ENCODE peak calls at places on chromosomes 2 and 18, in six cellular contexts. One of them, this sample, is unnamed.

GRCh38 chr2:119711352-119711751 is 32.4 kb downstream of the TMEM177 start:
- DNase-seq in H1: no peak
- DNase-seq in trophoblast cell: peak
- DNase-seq in neuronal stem cell: no peak
- DNase-seq in mesenchymal stem cell: no peak
- DNase-seq in IMR-90: no peak
- DNase-seq in this sample: no peak

GRCh38 chr2:205657579-205657978 is 24.7 kb upstream of the NRP2 start:
- DNase-seq in trophoblast cell: no peak
- DNase-seq in H1: no peak
- DNase-seq in neuronal stem cell: no peak
- DNase-seq in IMR-90: peak
- DNase-seq in mesenchymal stem cell: no peak
- DNase-seq in this sample: no peak

GRCh38 chr2:224777563-224777939 is 61.4 kb upstream of the CCDC195 start:
- DNase-seq in neuronal stem cell: no peak
- DNase-seq in trophoblast cell: no peak
- DNase-seq in mesenchymal stem cell: no peak
- DNase-seq in IMR-90: peak
- DNase-seq in H1: no peak
- DNase-seq in this sample: no peak

GRCh38 chr18:22879279-22879678 is 53.8 kb upstream of the RBBP8 start:
- DNase-seq in H1: no peak
- DNase-seq in neuronal stem cell: no peak
- DNase-seq in mesenchymal stem cell: no peak
- DNase-seq in IMR-90: no peak
- DNase-seq in trophoblast cell: no peak
- DNase-seq in this sample: no peak

GRCh38 chr2:172545408-172546075 is 10.3 kb upstream of the PDK1 start:
- DNase-seq in H1: no peak
- DNase-seq in neuronal stem cell: no peak
- DNase-seq in mesenchymal stem cell: no peak
- DNase-seq in IMR-90: no peak
- DNase-seq in trophoblast cell: peak
- DNase-seq in this sample: no peak

GRCh38 chr2:27461118-27461517 is 18.9 kb downstream of the KRTCAP3 start:
- DNase-seq in trophoblast cell: no peak
- DNase-seq in IMR-90: no peak
- DNase-seq in H1: no peak
- DNase-seq in mesenchymal stem cell: no peak
- DNase-seq in neuronal stem cell: no peak
- DNase-seq in this sample: no peak

GRCh38 chr2:159129301-159129700 is 157.2 kb downstream of the WDSUB1 start:
- DNase-seq in mesenchymal stem cell: no peak
- DNase-seq in neuronal stem cell: no peak
- DNase-seq in trophoblast cell: no peak
- DNase-seq in IMR-90: no peak
- DNase-seq in H1: no peak
- DNase-seq in this sample: no peak

GRCh38 chr2:174124171-174124570 is 124.2 kb downstream of the OLA1 start:
- DNase-seq in IMR-90: peak
- DNase-seq in mesenchymal stem cell: peak
- DNase-seq in trophoblast cell: no peak
- DNase-seq in neuronal stem cell: peak
- DNase-seq in H1: no peak
- DNase-seq in this sample: peak

GRCh38 chr2:75428060-75428459 is 132.7 kb downstream of the EVA1A start:
- DNase-seq in neuronal stem cell: no peak
- DNase-seq in IMR-90: no peak
- DNase-seq in trophoblast cell: peak
- DNase-seq in H1: no peak
- DNase-seq in mesenchymal stem cell: no peak
- DNase-seq in this sample: no peak

GRCh38 chr2:26980971-26981370 is 10.5 kb downstream of the MAPRE3 start:
- DNase-seq in IMR-90: no peak
- DNase-seq in trophoblast cell: no peak
- DNase-seq in H1: no peak
- DNase-seq in neuronal stem cell: no peak
- DNase-seq in mesenchymal stem cell: no peak
- DNase-seq in this sample: no peak

GRCh38 chr2:32718752-32719151 is 90.9 kb downstream of the TTC27 start:
- DNase-seq in trophoblast cell: peak
- DNase-seq in mesenchymal stem cell: no peak
- DNase-seq in IMR-90: no peak
- DNase-seq in H1: no peak
- DNase-seq in neuronal stem cell: no peak
- DNase-seq in this sample: no peak

GRCh38 chr2:75108937-75109482 is 90.3 kb downstream of the TACR1 start:
- DNase-seq in trophoblast cell: no peak
- DNase-seq in neuronal stem cell: no peak
- DNase-seq in H1: no peak
- DNase-seq in IMR-90: no peak
- DNase-seq in mesenchymal stem cell: no peak
- DNase-seq in this sample: no peak

GRCh38 chr2:169767243-169767888 is 31.3 kb upstream of the SSB start:
- DNase-seq in IMR-90: peak
- DNase-seq in neuronal stem cell: peak
- DNase-seq in H1: peak
- DNase-seq in mesenchymal stem cell: peak
- DNase-seq in trophoblast cell: peak
- DNase-seq in this sample: peak

GRCh38 chr2:96601382-96602292 is 36.5 kb downstream of the KANSL3 start:
- DNase-seq in trophoblast cell: no peak
- DNase-seq in neuronal stem cell: no peak
- DNase-seq in mesenchymal stem cell: no peak
- DNase-seq in H1: no peak
- DNase-seq in IMR-90: no peak
- DNase-seq in this sample: no peak

GRCh38 chr2:196322963-196323810 is 151.8 kb upstream of the STK17B start:
- DNase-seq in IMR-90: peak
- DNase-seq in H1: no peak
- DNase-seq in trophoblast cell: no peak
- DNase-seq in neuronal stem cell: no peak
- DNase-seq in mesenchymal stem cell: peak
- DNase-seq in this sample: no peak

GRCh38 chr2:193584001-193584400 is 1389.3 kb upstream of the TMEFF2 start:
- DNase-seq in IMR-90: peak
- DNase-seq in trophoblast cell: peak
- DNase-seq in mesenchymal stem cell: peak
- DNase-seq in neuronal stem cell: peak
- DNase-seq in H1: peak
- DNase-seq in this sample: peak

GRCh38 chr2:9975328-9975727 is 23.8 kb downstream of the GRHL1 start:
- DNase-seq in mesenchymal stem cell: peak
- DNase-seq in H1: no peak
- DNase-seq in neuronal stem cell: no peak
- DNase-seq in trophoblast cell: no peak
- DNase-seq in IMR-90: peak
- DNase-seq in this sample: no peak

GRCh38 chr2:57444731-57445414 is 601.7 kb upstream of the VRK2 start:
- DNase-seq in IMR-90: no peak
- DNase-seq in trophoblast cell: no peak
- DNase-seq in H1: no peak
- DNase-seq in mesenchymal stem cell: peak
- DNase-seq in neuronal stem cell: no peak
- DNase-seq in this sample: no peak

GRCh38 chr18:55109818-55110414 is 150.7 kb upstream of the CCDC68 start:
- DNase-seq in trophoblast cell: no peak
- DNase-seq in neuronal stem cell: no peak
- DNase-seq in mesenchymal stem cell: no peak
- DNase-seq in H1: no peak
- DNase-seq in IMR-90: no peak
- DNase-seq in this sample: no peak

GRCh38 chr18:77108001-77108692 is 24.4 kb downstream of the MBP start:
- DNase-seq in mesenchymal stem cell: peak
- DNase-seq in trophoblast cell: no peak
- DNase-seq in IMR-90: peak
- DNase-seq in neuronal stem cell: no peak
- DNase-seq in H1: peak
- DNase-seq in this sample: no peak

GRCh38 chr18:46418657-46419260 is 238.3 kb downstream of the LOXHD1 start:
- DNase-seq in neuronal stem cell: no peak
- DNase-seq in IMR-90: no peak
- DNase-seq in trophoblast cell: no peak
- DNase-seq in mesenchymal stem cell: no peak
- DNase-seq in H1: no peak
- DNase-seq in this sample: no peak

GRCh38 chr2:219126555-219126954 is 34.1 kb downstream of the NHEJ1 start:
- DNase-seq in IMR-90: no peak
- DNase-seq in neuronal stem cell: no peak
- DNase-seq in trophoblast cell: no peak
- DNase-seq in H1: no peak
- DNase-seq in mesenchymal stem cell: no peak
- DNase-seq in this sample: no peak

GRCh38 chr18:33844232-33844631 is 266.2 kb downstream of the ASXL3 start:
- DNase-seq in IMR-90: no peak
- DNase-seq in H1: no peak
- DNase-seq in neuronal stem cell: no peak
- DNase-seq in mesenchymal stem cell: no peak
- DNase-seq in trophoblast cell: no peak
- DNase-seq in this sample: no peak

DNA sequence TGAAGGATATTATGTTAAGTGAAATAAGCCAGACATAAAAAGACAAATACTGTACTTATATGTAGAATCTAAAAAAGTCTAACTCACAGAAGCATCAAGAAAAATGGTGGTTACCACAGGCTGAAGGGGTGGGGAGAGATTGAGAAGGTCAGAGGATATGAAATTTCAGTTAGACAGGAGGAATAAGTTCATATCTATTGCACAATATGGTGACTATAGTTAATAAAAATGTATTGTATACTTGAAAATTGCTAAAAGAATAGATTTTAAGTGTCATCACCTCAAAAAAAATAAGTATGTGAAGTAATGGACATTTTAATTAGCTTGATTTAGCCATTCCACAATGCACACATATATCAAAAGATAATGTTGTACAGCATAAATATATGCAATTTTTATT is 19.8 kb downstream of the ACMSD start:
- DNase-seq in trophoblast cell: no peak
- DNase-seq in mesenchymal stem cell: no peak
- DNase-seq in neuronal stem cell: no peak
- DNase-seq in IMR-90: no peak
- DNase-seq in H1: no peak
- DNase-seq in this sample: no peak
- H4K91ac ChIP-seq in trophoblast cell: no peak
- H4K91ac ChIP-seq in mesenchymal stem cell: no peak
- H4K91ac ChIP-seq in neuronal stem cell: no peak
- H4K91ac ChIP-seq in IMR-90: no peak
- H4K91ac ChIP-seq in H1: no peak
- H4K91ac ChIP-seq in this sample: no peak

DNA sequence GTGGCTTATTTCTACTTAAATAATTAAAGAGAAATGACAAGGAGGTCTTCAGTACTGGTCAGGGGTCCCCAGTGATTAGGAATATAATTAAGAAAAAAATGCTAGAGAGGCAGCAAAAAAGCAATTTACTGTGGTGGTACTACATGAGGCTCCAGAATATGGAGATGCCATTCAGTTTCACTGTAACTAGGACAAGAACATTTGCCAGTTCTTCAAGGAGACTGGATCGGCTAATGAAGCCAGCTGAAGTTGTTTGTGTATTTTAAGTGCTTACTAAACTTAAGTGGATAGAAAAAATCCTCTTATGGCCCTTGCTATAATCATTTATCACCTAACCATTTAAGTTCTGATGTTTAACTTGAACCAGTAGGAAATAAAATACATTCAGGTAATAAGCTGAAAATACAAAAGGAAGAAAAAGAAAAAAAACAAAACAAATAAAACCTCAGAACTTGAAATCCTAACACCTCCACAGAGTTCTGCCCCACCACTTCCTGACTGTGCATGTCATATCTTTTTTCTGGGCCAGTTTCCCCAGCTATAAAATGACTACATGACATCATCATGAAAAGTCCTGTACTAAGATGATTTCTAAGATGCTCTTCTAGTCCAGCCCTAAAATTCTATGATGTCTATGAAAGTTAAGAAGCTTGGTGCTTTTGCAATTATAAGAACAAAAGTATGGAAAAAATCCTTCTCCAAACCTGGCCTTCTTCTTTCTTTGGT is 98.0 kb downstream of the TRABD2A start:
- DNase-seq in IMR-90: peak
- DNase-seq in mesenchymal stem cell: no peak
- DNase-seq in H1: no peak
- DNase-seq in neuronal stem cell: no peak
- DNase-seq in trophoblast cell: no peak
- DNase-seq in this sample: no peak
- H4K91ac ChIP-seq in IMR-90: no peak
- H4K91ac ChIP-seq in mesenchymal stem cell: no peak
- H4K91ac ChIP-seq in H1: no peak
- H4K91ac ChIP-seq in neuronal stem cell: no peak
- H4K91ac ChIP-seq in trophoblast cell: no peak
- H4K91ac ChIP-seq in this sample: no peak

GRCh38 chr2:181805228-181806038 is 86.1 kb upstream of the ITPRID2 start:
- DNase-seq in mesenchymal stem cell: peak
- DNase-seq in trophoblast cell: no peak
- DNase-seq in IMR-90: peak
- DNase-seq in H1: no peak
- DNase-seq in neuronal stem cell: no peak
- DNase-seq in this sample: no peak
- H4K91ac ChIP-seq in mesenchymal stem cell: peak
- H4K91ac ChIP-seq in trophoblast cell: peak
- H4K91ac ChIP-seq in IMR-90: peak
- H4K91ac ChIP-seq in H1: no peak
- H4K91ac ChIP-seq in neuronal stem cell: no peak
- H4K91ac ChIP-seq in this sample: no peak

GRCh38 chr2:221601376-221601775 is 29.3 kb upstream of the EPHA4 start:
- DNase-seq in H1: no peak
- DNase-seq in trophoblast cell: peak
- DNase-seq in mesenchymal stem cell: no peak
- DNase-seq in neuronal stem cell: no peak
- DNase-seq in IMR-90: no peak
- DNase-seq in this sample: no peak
- H4K91ac ChIP-seq in H1: no peak
- H4K91ac ChIP-seq in trophoblast cell: no peak
- H4K91ac ChIP-seq in mesenchymal stem cell: no peak
- H4K91ac ChIP-seq in neuronal stem cell: no peak
- H4K91ac ChIP-seq in IMR-90: no peak
- H4K91ac ChIP-seq in this sample: no peak

GRCh38 chr2:21981127-21981526 is 857.4 kb downstream of the TDRD15 start:
- DNase-seq in neuronal stem cell: no peak
- DNase-seq in mesenchymal stem cell: no peak
- DNase-seq in H1: no peak
- DNase-seq in IMR-90: peak
- DNase-seq in trophoblast cell: no peak
- DNase-seq in this sample: no peak
- H4K91ac ChIP-seq in neuronal stem cell: no peak
- H4K91ac ChIP-seq in mesenchymal stem cell: no peak
- H4K91ac ChIP-seq in H1: no peak
- H4K91ac ChIP-seq in IMR-90: no peak
- H4K91ac ChIP-seq in trophoblast cell: no peak
- H4K91ac ChIP-seq in this sample: no peak

GRCh38 chr2:226143097-226143496 is 656.5 kb downstream of the IRS1 start:
- DNase-seq in neuronal stem cell: no peak
- DNase-seq in trophoblast cell: no peak
- DNase-seq in IMR-90: no peak
- DNase-seq in H1: no peak
- DNase-seq in mesenchymal stem cell: no peak
- DNase-seq in this sample: no peak
- H4K91ac ChIP-seq in neuronal stem cell: no peak
- H4K91ac ChIP-seq in trophoblast cell: no peak
- H4K91ac ChIP-seq in IMR-90: no peak
- H4K91ac ChIP-seq in H1: no peak
- H4K91ac ChIP-seq in mesenchymal stem cell: no peak
- H4K91ac ChIP-seq in this sample: no peak